ENCODE peak calls at places on chromosomes 11 and 22, in eight cellular contexts. R, T, L, J, A, W, Y and O are unnamed samples.

GRCh38 chr11:119206512-119207299 is 567 bp downstream of the CBL start:
- DNase-seq in R (peak), T (no peak), L (peak), J (peak), A (peak), W (peak), Y (peak), O (no peak)

GRCh38 chr22:43199541-43199940 is 12.6 kb upstream of the TTLL12 start:
- DNase-seq in R (no peak), T (no peak), L (no peak), J (no peak), A (no peak), W (no peak), Y (no peak), O (no peak)

GRCh38 chr11:131811380-131811779 is 441.0 kb downstream of the NTM start:
- DNase-seq in R (no peak), T (no peak), L (no peak), J (no peak), A (no peak), W (no peak), Y (peak), O (no peak)

GRCh38 chr22:24076091-24076867 is 65.2 kb downstream of the CABIN1 start:
- DNase-seq in R (no peak), T (no peak), L (no peak), J (no peak), A (no peak), W (no peak), Y (no peak), O (no peak)

GRCh38 chr11:76768091-76769047 is 14.8 kb upstream of the TSKU start:
- DNase-seq in R (peak), T (no peak), L (no peak), J (peak), A (no peak), W (no peak), Y (peak), O (peak)

GRCh38 chr22:49678137-49678841 is 149.4 kb downstream of the BRD1 start:
- DNase-seq in R (no peak), T (no peak), L (no peak), J (no peak), A (peak), W (no peak), Y (no peak), O (no peak)

GRCh38 chr11:113628912-113629311 is 77.2 kb downstream of the TMPRSS5 start:
- DNase-seq in R (peak), T (no peak), L (no peak), J (no peak), A (no peak), W (no peak), Y (no peak), O (no peak)

GRCh38 chr11:77131560-77131959 is 3.5 kb downstream of the MYO7A start:
- DNase-seq in R (no peak), T (no peak), L (no peak), J (no peak), A (no peak), W (no peak), Y (no peak), O (no peak)

GRCh38 chr22:37896939-37897338 is 9.2 kb upstream of the MICALL1 start:
- DNase-seq in R (no peak), T (no peak), L (no peak), J (no peak), A (no peak), W (no peak), Y (no peak), O (no peak)

GRCh38 chr11:70389191-70389590 is 9.1 kb upstream of the CTTN start:
- DNase-seq in R (no peak), T (no peak), L (no peak), J (no peak), A (peak), W (no peak), Y (no peak), O (no peak)

GRCh38 chr11:90391756-90392155 is 168.9 kb upstream of the CHORDC1 start:
- DNase-seq in R (no peak), T (no peak), L (no peak), J (no peak), A (no peak), W (no peak), Y (no peak), O (no peak)

GRCh38 chr11:120805960-120806555 is 217.8 kb upstream of the TBCEL start:
- DNase-seq in R (no peak), T (peak), L (no peak), J (no peak), A (no peak), W (no peak), Y (no peak), O (no peak)

GRCh38 chr22:44373234-44373633 is 60.5 kb upstream of the SHISAL1 start:
- DNase-seq in R (no peak), T (no peak), L (no peak), J (no peak), A (peak), W (no peak), Y (no peak), O (no peak)

GRCh38 chr11:117281159-117281558 is 10.0 kb upstream of the BACE1-AS start:
- DNase-seq in R (no peak), T (peak), L (peak), J (peak), A (peak), W (no peak), Y (no peak), O (no peak)

GRCh38 chr22:46934172-46934745 is 171.8 kb downstream of the TBC1D22A start:
- DNase-seq in R (no peak), T (no peak), L (no peak), J (no peak), A (no peak), W (no peak), Y (no peak), O (no peak)
- H3K4me3 ChIP-seq in R (no peak), T (no peak), L (no peak), J (no peak), A (no peak), W (no peak), Y (no peak), O (no peak)

GRCh38 chr11:66334605-66335442 is 1.4 kb downstream of the RIN1 start:
- DNase-seq in R (no peak), T (no peak), L (no peak), J (no peak), A (peak), W (no peak), Y (no peak), O (no peak)
- H3K4me3 ChIP-seq in R (no peak), T (peak), L (peak), J (no peak), A (no peak), W (no peak), Y (no peak), O (no peak)

GRCh38 chr11:128549256-128549944 is 38.0 kb downstream of the ETS1 start:
- DNase-seq in R (peak), T (peak), L (peak), J (peak), A (no peak), W (no peak), Y (no peak), O (no peak)
- H3K4me3 ChIP-seq in R (no peak), T (peak), L (peak), J (peak), A (no peak), W (no peak), Y (no peak), O (no peak)

DNA sequence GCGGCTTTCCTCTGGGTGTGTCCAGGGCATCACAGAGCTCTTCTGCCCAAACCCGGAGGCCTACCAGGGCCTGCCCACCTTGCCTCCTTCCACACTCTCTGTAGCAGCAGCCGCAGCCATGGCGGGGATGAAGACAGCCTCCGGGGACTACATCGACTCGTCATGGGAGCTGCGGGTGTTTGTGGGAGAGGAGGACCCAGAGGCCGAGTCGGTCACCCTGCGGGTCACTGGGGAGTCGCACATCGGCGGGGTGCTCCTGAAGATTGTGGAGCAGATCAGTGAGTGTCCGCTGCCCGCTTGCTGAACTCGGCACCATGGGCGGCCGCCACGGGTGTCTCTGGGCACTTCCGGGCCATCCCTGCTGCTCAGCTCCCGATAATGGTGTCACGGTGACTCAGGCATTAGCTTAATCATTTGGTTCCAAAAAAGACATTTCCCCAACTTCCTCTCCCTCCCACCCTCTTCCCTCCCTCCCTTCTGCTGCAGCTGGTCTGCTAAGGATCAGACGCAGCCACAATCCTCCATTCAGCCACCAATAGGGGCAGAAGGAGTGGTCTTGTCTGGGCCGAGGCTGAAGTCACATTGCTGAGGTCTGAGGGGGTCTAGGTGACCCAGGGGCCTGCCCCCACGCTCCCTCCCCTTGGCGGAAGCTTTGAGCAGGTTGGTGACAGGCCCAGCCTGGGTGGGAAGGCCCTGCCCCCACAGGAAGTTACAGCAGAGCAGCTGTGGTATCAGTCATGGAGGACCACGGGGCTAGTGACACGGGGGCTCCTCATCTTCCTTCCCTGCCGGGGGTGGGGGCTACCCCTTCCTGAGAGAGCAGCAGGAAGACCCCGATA is 945 bp downstream of the FERMT3 start:
- DNase-seq in R (peak), T (peak), L (peak), J (peak), A (peak), W (peak), Y (no peak), O (peak)
- H3K4me3 ChIP-seq in R (no peak), T (no peak), L (peak), J (no peak), A (peak), W (peak), Y (no peak), O (peak)

DNA sequence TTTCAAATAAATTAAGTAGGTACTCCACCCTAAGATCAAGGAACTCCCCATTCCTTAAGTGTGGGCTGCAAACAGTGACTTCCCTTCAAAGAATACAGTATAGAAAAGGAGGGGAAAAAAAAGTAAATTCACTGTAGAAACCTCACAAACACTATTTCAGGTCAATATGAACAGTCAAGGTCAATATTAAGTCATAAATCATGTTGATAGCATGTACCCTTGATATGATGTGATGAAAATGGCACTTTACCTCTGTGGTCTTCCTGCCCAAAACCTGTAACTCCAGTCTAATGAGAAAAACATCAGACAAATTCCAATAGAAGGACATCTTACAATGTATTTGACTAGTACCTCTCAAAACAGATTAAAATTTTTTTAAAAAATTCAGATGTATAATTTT is 8.2 kb downstream of the CKAP5 start:
- DNase-seq in R (no peak), T (no peak), L (no peak), J (no peak), A (no peak), W (no peak), Y (no peak), O (no peak)
- H3K4me3 ChIP-seq in R (no peak), T (no peak), L (no peak), J (no peak), A (no peak), W (no peak), Y (no peak), O (no peak)

GRCh38 chr11:101582242-101583052 is 1.4 kb downstream of the TRPC6 start:
- DNase-seq in R (no peak), T (no peak), L (peak), J (peak), A (no peak), W (no peak), Y (peak), O (no peak)
- H3K4me3 ChIP-seq in R (no peak), T (peak), L (peak), J (peak), A (peak), W (no peak), Y (peak), O (no peak)

DNA sequence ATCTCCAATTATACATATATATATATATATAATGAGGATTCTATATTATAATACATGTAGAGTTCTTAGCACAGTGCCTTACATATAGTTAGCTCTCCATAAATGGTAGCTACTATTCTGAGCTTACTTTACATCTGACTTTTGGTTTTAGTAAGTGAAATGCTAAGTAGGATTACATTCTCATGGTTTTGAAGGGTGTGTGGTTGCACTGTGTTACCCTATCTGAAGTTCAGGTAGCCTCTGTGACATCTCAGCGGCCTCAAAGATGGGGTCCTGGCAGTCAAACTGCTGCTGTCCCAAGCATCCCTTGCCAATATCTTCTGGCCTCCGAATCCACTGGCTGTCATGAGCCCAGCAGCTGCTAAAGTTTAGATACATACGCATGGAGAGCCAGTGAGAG is 34.8 kb downstream of the UBASH3B start:
- DNase-seq in R (no peak), T (no peak), L (no peak), J (no peak), A (no peak), W (no peak), Y (no peak), O (no peak)
- H3K4me3 ChIP-seq in R (no peak), T (no peak), L (no peak), J (no peak), A (no peak), W (no peak), Y (no peak), O (no peak)

DNA sequence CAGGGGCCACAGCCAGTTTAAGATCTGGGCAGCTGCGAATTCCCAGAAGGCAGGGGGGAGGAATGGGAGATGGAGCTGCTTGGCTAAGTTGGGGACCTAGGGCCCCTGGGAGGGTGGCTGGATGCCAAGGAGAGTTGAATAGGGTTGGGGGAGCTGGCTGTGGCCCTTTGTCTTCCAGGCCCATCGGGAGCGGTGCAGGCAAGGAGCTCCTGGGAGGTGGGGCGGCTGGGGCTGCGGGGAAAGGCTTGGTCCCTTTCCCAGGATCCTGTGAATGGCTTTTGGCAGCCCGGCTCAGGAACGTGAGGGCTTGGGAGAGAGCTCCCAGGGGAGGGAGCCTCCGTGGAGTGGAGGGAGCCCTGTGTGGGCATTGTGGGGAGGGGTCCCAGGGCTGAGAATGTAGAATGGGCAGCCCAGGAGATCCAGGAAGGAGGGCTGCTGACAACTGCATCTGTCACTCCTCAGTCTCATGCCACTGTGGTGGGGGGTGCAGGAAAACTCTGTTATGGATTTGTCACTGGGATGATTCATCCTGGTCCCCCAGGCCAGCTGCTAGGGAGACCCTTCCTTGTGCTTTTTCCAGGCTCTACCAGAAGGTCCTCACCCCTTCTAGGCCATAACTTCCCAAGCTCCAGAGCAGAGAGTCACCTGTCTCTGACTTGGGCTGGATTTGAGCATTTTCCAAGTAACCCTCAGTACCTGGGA is 6.0 kb downstream of the FREY1 start:
- DNase-seq in R (peak), T (no peak), L (no peak), J (no peak), A (no peak), W (no peak), Y (no peak), O (no peak)
- H3K4me3 ChIP-seq in R (no peak), T (peak), L (peak), J (peak), A (no peak), W (no peak), Y (peak), O (no peak)